ENCODE peak calls at places on chromosomes 7 and 10, in four cellular contexts. O is C1 segment of cervical spinal cord, K is AG04449, L is kidney tubule cell. P is an unnamed sample.

GRCh38 chr7:22934023-22934422 is 79.9 kb downstream of the HYCC1 start:
- DNase-seq in O (no peak), L (no peak), K (no peak), P (no peak)

GRCh38 chr10:1475095-1475583 is 262.2 kb downstream of the ADARB2 start:
- DNase-seq in L (no peak), O (no peak), K (no peak), P (no peak)

GRCh38 chr7:158353606-158354570 is 233.7 kb downstream of the PTPRN2 start:
- DNase-seq in O (no peak), K (no peak), L (peak), P (peak)

GRCh38 chr7:95585426-95585789 is 10.9 kb downstream of the PDK4 start:
- DNase-seq in L (no peak), O (no peak), K (no peak), P (no peak)

GRCh38 chr10:12387561-12388210 is 38.3 kb downstream of the CAMK1D start:
- DNase-seq in K (no peak), O (no peak), L (no peak), P (no peak)

GRCh38 chr7:82017334-82017943 is 247.6 kb upstream of the HGF start:
- DNase-seq in L (peak), K (no peak), O (no peak), P (no peak)

GRCh38 chr7:125643302-125643701 is 713.7 kb upstream of the POT1 start:
- DNase-seq in L (no peak), K (no peak), O (no peak), P (no peak)

GRCh38 chr10:13536674-13537366 is 8.0 kb upstream of the BEND7 start:
- DNase-seq in L (peak), K (no peak), O (no peak), P (peak)

GRCh38 chr7:82406937-82407336 is 36.6 kb downstream of the CACNA2D1 start:
- DNase-seq in L (no peak), O (no peak), K (no peak), P (no peak)

GRCh38 chr10:120978589-120979252 is 127.6 kb downstream of the WDR11 start:
- DNase-seq in O (no peak), L (peak), K (no peak), P (no peak)